ENCODE peak calls at places on chromosomes 11 and 22, in six cellular contexts. U is RWPE1; M is stimulated activated CD8-positive, alpha-beta memory T cell treated with anti-CD3 and anti-CD28 coated beads, Interleukin-15, amount 100 ng/mL, for 4 hours; W is activated CD4-positive, alpha-beta memory T cell treated with anti-CD3 and anti-CD28 coated beads for 36 hours; B is SK-N-SH; A is AG09309. R is an unnamed sample.

GRCh38 chr22:37552560-37553163 is 7.6 kb upstream of the CDC42EP1 start:
- DNase-seq in U (no peak), M (no peak), W (no peak), B (peak), A (no peak), R (no peak)

GRCh38 chr11:102680945-102681344 is 24.6 kb downstream of the MMP27 start:
- DNase-seq in U (no peak), M (no peak), W (no peak), B (no peak), A (peak), R (no peak)

GRCh38 chr11:35968386-35969088 is 24.7 kb downstream of the LDLRAD3 start:
- DNase-seq in U (no peak), M (no peak), W (no peak), B (no peak), A (no peak), R (no peak)

GRCh38 chr11:15770798-15771414 is 585.4 kb downstream of the SOX6 start:
- DNase-seq in U (peak), M (no peak), W (peak), B (no peak), A (no peak), R (peak)

GRCh38 chr22:40385041-40385782 is 14.8 kb downstream of the SGSM3 start:
- DNase-seq in U (no peak), M (no peak), W (peak), B (no peak), A (no peak), R (peak)

GRCh38 chr22:26327306-26327705 is 101.8 kb upstream of the ASPHD2 start:
- DNase-seq in U (no peak), M (no peak), W (no peak), B (no peak), A (no peak), R (no peak)

GRCh38 chr22:17782158-17782557 is 7.9 kb upstream of the BID start:
- DNase-seq in U (no peak), M (no peak), W (no peak), B (no peak), A (no peak), R (no peak)

GRCh38 chr11:38005597-38005996 is 1407.6 kb upstream of the RAG2 start:
- DNase-seq in U (no peak), M (no peak), W (no peak), B (no peak), A (no peak), R (no peak)

GRCh38 chr11:131678658-131679340 is 308.4 kb downstream of the NTM start:
- DNase-seq in U (no peak), M (no peak), W (no peak), B (no peak), A (no peak), R (no peak)

GRCh38 chr11:14075118-14075601 is 112.6 kb downstream of the SPON1 start:
- DNase-seq in U (peak), M (peak), W (peak), B (no peak), A (peak), R (no peak)

GRCh38 chr11:59222464-59223065 is 9.8 kb upstream of the MPEG1 start:
- DNase-seq in U (no peak), M (no peak), W (no peak), B (no peak), A (no peak), R (no peak)

GRCh38 chr11:26333906-26334305 is 2.0 kb downstream of the ANO3 start:
- DNase-seq in U (no peak), M (no peak), W (no peak), B (no peak), A (no peak), R (no peak)

GRCh38 chr11:105673089-105673488 is 63.2 kb downstream of the GRIA4 start:
- DNase-seq in U (peak), M (no peak), W (peak), B (no peak), A (no peak), R (no peak)

GRCh38 chr22:46806789-46807188 is 44.3 kb downstream of the TBC1D22A start:
- DNase-seq in U (no peak), M (no peak), W (no peak), B (no peak), A (no peak), R (no peak)

GRCh38 chr22:28594784-28595324 is 84.8 kb downstream of the TTC28 start:
- DNase-seq in U (peak), M (no peak), W (no peak), B (peak), A (peak), R (peak)

GRCh38 chr22:46340676-46341075 is 5.2 kb downstream of the TRMU start:
- DNase-seq in U (no peak), M (no peak), W (no peak), B (no peak), A (no peak), R (no peak)

GRCh38 chr11:71172680-71173079 is 79.7 kb downstream of the SHANK2 start:
- DNase-seq in U (no peak), M (no peak), W (no peak), B (no peak), A (no peak), R (no peak)

GRCh38 chr11:81301426-81301825 is 1432.2 kb downstream of the FAM181B start:
- DNase-seq in U (no peak), M (no peak), W (no peak), B (no peak), A (no peak), R (no peak)

GRCh38 chr11:130070109-130070828 is 575 bp downstream of the APLP2 start:
- DNase-seq in U (peak), M (peak), W (peak), B (peak), A (no peak), R (peak)

GRCh38 chr22:44450503-44450902 is 47.5 kb downstream of the RTL6 start:
- DNase-seq in U (no peak), M (no peak), W (no peak), B (no peak), A (no peak), R (no peak)

GRCh38 chr11:119062779-119063178 is 4.8 kb upstream of the VPS11 start:
- DNase-seq in U (no peak), M (no peak), W (no peak), B (no peak), A (no peak), R (no peak)

GRCh38 chr11:95229199-95230053 is 1.6 kb downstream of the SESN3 start:
- DNase-seq in U (no peak), M (no peak), W (peak), B (peak), A (no peak), R (no peak)

GRCh38 chr11:59463176-59463575 is 6.4 kb downstream of the OR4D6 start:
- DNase-seq in U (no peak), M (no peak), W (no peak), B (no peak), A (no peak), R (no peak)

GRCh38 chr11:77299528-77299993 is 1.9 kb downstream of the GDPD4 start:
- DNase-seq in U (peak), M (no peak), W (no peak), B (no peak), A (no peak), R (no peak)

GRCh38 chr11:28836285-28837081 is 728.3 kb downstream of the METTL15 start:
- DNase-seq in U (peak), M (no peak), W (no peak), B (no peak), A (peak), R (no peak)

GRCh38 chr22:40524392-40525249 is 111.9 kb downstream of the MRTFA start:
- DNase-seq in U (no peak), M (no peak), W (no peak), B (no peak), A (no peak), R (no peak)

GRCh38 chr11:63917685-63918523 is 940 bp upstream of the RCOR2 start:
- DNase-seq in U (no peak), M (no peak), W (peak), B (peak), A (no peak), R (peak)

GRCh38 chr11:86671386-86672006 is 920 bp downstream of the ME3 start:
- DNase-seq in U (peak), M (no peak), W (no peak), B (no peak), A (no peak), R (no peak)

GRCh38 chr11:76663912-76664440 is 6.6 kb downstream of the LRRC32 start:
- DNase-seq in U (no peak), M (no peak), W (no peak), B (peak), A (no peak), R (no peak)

GRCh38 chr22:41913842-41914534 is 886 bp downstream of the SHISA8 start:
- DNase-seq in U (no peak), M (no peak), W (no peak), B (no peak), A (no peak), R (peak)

GRCh38 chr11:33618956-33619355 is 81.7 kb downstream of the C11orf91 start:
- DNase-seq in U (no peak), M (no peak), W (no peak), B (no peak), A (no peak), R (no peak)

R was measured in GM13977.